ENCODE peak calls at places on chromosomes 16 and 17, in ten cellular contexts. One of them, this sample, is unnamed. For H3K9me3, the result is how much of the 10 kb centered on the place peaks cover.

GRCh38 chr17:7549401-7550055 is 670 bp downstream of the TNFSF12 start:
- DNase-seq in A549: no peak
- DNase-seq in Peyer's patch: peak
- DNase-seq in IMR-90: no peak
- DNase-seq in heart right ventricle: no peak
- DNase-seq in transverse colon: peak
- DNase-seq in A673: no peak
- DNase-seq in body of pancreas: peak
- DNase-seq in endodermal cell: no peak
- DNase-seq in SK-N-SH: no peak
- DNase-seq in this sample: no peak

GRCh38 chr17:58786586-58787295 is 31.1 kb downstream of the PPM1E start:
- DNase-seq in A549: peak
- DNase-seq in Peyer's patch: no peak
- DNase-seq in IMR-90: peak
- DNase-seq in heart right ventricle: no peak
- DNase-seq in transverse colon: no peak
- DNase-seq in A673: peak
- DNase-seq in body of pancreas: peak
- DNase-seq in endodermal cell: no peak
- DNase-seq in SK-N-SH: peak
- DNase-seq in this sample: peak

GRCh38 chr17:37494971-37495370 is 5.3 kb downstream of the DUSP14 start:
- DNase-seq in A549: no peak
- DNase-seq in Peyer's patch: no peak
- DNase-seq in IMR-90: no peak
- DNase-seq in heart right ventricle: no peak
- DNase-seq in transverse colon: no peak
- DNase-seq in A673: no peak
- DNase-seq in body of pancreas: no peak
- DNase-seq in endodermal cell: peak
- DNase-seq in SK-N-SH: no peak
- DNase-seq in this sample: no peak

GRCh38 chr17:9451919-9452318 is 123.7 kb downstream of the STX8 start:
- DNase-seq in A549: peak
- DNase-seq in Peyer's patch: no peak
- DNase-seq in IMR-90: no peak
- DNase-seq in heart right ventricle: no peak
- DNase-seq in transverse colon: no peak
- DNase-seq in A673: no peak
- DNase-seq in body of pancreas: no peak
- DNase-seq in endodermal cell: no peak
- DNase-seq in SK-N-SH: no peak
- DNase-seq in this sample: no peak

GRCh38 chr16:4957720-4958509 is at the start of gene SEC14L5:
- DNase-seq in A549: peak
- DNase-seq in Peyer's patch: peak
- DNase-seq in IMR-90: peak
- DNase-seq in heart right ventricle: peak
- DNase-seq in transverse colon: peak
- DNase-seq in A673: peak
- DNase-seq in body of pancreas: peak
- DNase-seq in endodermal cell: peak
- DNase-seq in SK-N-SH: peak
- DNase-seq in this sample: peak

GRCh38 chr17:44820631-44821196 is 9.4 kb downstream of the GJC1 start:
- DNase-seq in A549: peak
- DNase-seq in Peyer's patch: no peak
- DNase-seq in IMR-90: peak
- DNase-seq in heart right ventricle: no peak
- DNase-seq in transverse colon: no peak
- DNase-seq in A673: peak
- DNase-seq in body of pancreas: no peak
- DNase-seq in endodermal cell: no peak
- DNase-seq in SK-N-SH: no peak
- DNase-seq in this sample: peak

GRCh38 chr16:30884760-30885159 is 9.1 kb downstream of the BCL7C start:
- DNase-seq in A549: no peak
- DNase-seq in Peyer's patch: no peak
- DNase-seq in IMR-90: no peak
- DNase-seq in heart right ventricle: no peak
- DNase-seq in transverse colon: no peak
- DNase-seq in A673: no peak
- DNase-seq in body of pancreas: no peak
- DNase-seq in endodermal cell: no peak
- DNase-seq in SK-N-SH: no peak
- DNase-seq in this sample: no peak

GRCh38 chr16:86050591-86051375 is 151.8 kb downstream of the IRF8 start:
- DNase-seq in A549: no peak
- DNase-seq in Peyer's patch: no peak
- DNase-seq in IMR-90: no peak
- DNase-seq in heart right ventricle: no peak
- DNase-seq in transverse colon: no peak
- DNase-seq in A673: no peak
- DNase-seq in body of pancreas: no peak
- DNase-seq in endodermal cell: peak
- DNase-seq in SK-N-SH: no peak
- DNase-seq in this sample: no peak

GRCh38 chr16:1964046-1964505 is 550 bp downstream of the RPS2 start:
- DNase-seq in A549: no peak
- DNase-seq in Peyer's patch: peak
- DNase-seq in IMR-90: no peak
- DNase-seq in heart right ventricle: peak
- DNase-seq in transverse colon: no peak
- DNase-seq in A673: no peak
- DNase-seq in body of pancreas: peak
- DNase-seq in endodermal cell: no peak
- DNase-seq in SK-N-SH: no peak
- DNase-seq in this sample: no peak

GRCh38 chr17:7017827-7018200 is 5.0 kb upstream of the BCL6B start:
- DNase-seq in A549: no peak
- DNase-seq in Peyer's patch: no peak
- DNase-seq in IMR-90: no peak
- DNase-seq in heart right ventricle: no peak
- DNase-seq in transverse colon: no peak
- DNase-seq in A673: no peak
- DNase-seq in body of pancreas: no peak
- DNase-seq in endodermal cell: peak
- DNase-seq in SK-N-SH: no peak
- DNase-seq in this sample: no peak

GRCh38 chr16:622920-623280 is 7.9 kb upstream of the WFIKKN1 start:
- DNase-seq in A549: no peak
- DNase-seq in Peyer's patch: no peak
- DNase-seq in IMR-90: no peak
- DNase-seq in heart right ventricle: no peak
- DNase-seq in transverse colon: no peak
- DNase-seq in A673: no peak
- DNase-seq in body of pancreas: no peak
- DNase-seq in endodermal cell: no peak
- DNase-seq in SK-N-SH: no peak
- DNase-seq in this sample: no peak

GRCh38 chr16:22413819-22414218 is 39.4 kb upstream of the CDR2 start:
- DNase-seq in A549: no peak
- DNase-seq in Peyer's patch: no peak
- DNase-seq in IMR-90: no peak
- DNase-seq in heart right ventricle: no peak
- DNase-seq in transverse colon: no peak
- DNase-seq in A673: no peak
- DNase-seq in body of pancreas: no peak
- DNase-seq in endodermal cell: no peak
- DNase-seq in SK-N-SH: no peak
- DNase-seq in this sample: no peak

GRCh38 chr16:58515125-58515870 is at the start of gene SETD6:
- DNase-seq in A549: peak
- DNase-seq in Peyer's patch: peak
- DNase-seq in IMR-90: peak
- DNase-seq in heart right ventricle: peak
- DNase-seq in transverse colon: peak
- DNase-seq in A673: peak
- DNase-seq in body of pancreas: peak
- DNase-seq in endodermal cell: peak
- DNase-seq in SK-N-SH: peak
- DNase-seq in this sample: peak

GRCh38 chr16:53043462-53043861 is 9.2 kb downstream of the CHD9NB start:
- DNase-seq in A549: no peak
- DNase-seq in Peyer's patch: no peak
- DNase-seq in IMR-90: no peak
- DNase-seq in heart right ventricle: no peak
- DNase-seq in transverse colon: peak
- DNase-seq in A673: no peak
- DNase-seq in body of pancreas: no peak
- DNase-seq in endodermal cell: peak
- DNase-seq in SK-N-SH: no peak
- DNase-seq in this sample: no peak

GRCh38 chr17:28345420-28346198 is 10.0 kb downstream of the TNFAIP1 start:
- DNase-seq in A549: no peak
- DNase-seq in Peyer's patch: no peak
- DNase-seq in IMR-90: no peak
- DNase-seq in heart right ventricle: no peak
- DNase-seq in transverse colon: no peak
- DNase-seq in A673: no peak
- DNase-seq in body of pancreas: peak
- DNase-seq in endodermal cell: no peak
- DNase-seq in SK-N-SH: no peak
- DNase-seq in this sample: no peak

GRCh38 chr16:15865742-15866141 is 8.9 kb upstream of the MYH11 start:
- DNase-seq in A549: no peak
- DNase-seq in Peyer's patch: no peak
- DNase-seq in IMR-90: peak
- DNase-seq in heart right ventricle: no peak
- DNase-seq in transverse colon: no peak
- DNase-seq in A673: no peak
- DNase-seq in body of pancreas: no peak
- DNase-seq in endodermal cell: no peak
- DNase-seq in SK-N-SH: no peak
- DNase-seq in this sample: no peak

GRCh38 chr17:53253956-53254597 is 568.6 kb upstream of the KIF2B start:
- DNase-seq in A549: no peak
- DNase-seq in Peyer's patch: no peak
- DNase-seq in IMR-90: no peak
- DNase-seq in heart right ventricle: no peak
- DNase-seq in transverse colon: no peak
- DNase-seq in A673: no peak
- DNase-seq in body of pancreas: no peak
- DNase-seq in endodermal cell: no peak
- DNase-seq in SK-N-SH: no peak
- DNase-seq in this sample: no peak
- H3K9me3 ChIP-seq in A549: under half
- H3K9me3 ChIP-seq in Peyer's patch: under half
- H3K9me3 ChIP-seq in IMR-90: under half
- H3K9me3 ChIP-seq in heart right ventricle: under half
- H3K9me3 ChIP-seq in transverse colon: under half
- H3K9me3 ChIP-seq in A673: under half
- H3K9me3 ChIP-seq in body of pancreas: under half
- H3K9me3 ChIP-seq in endodermal cell: under half
- H3K9me3 ChIP-seq in SK-N-SH: under half
- H3K9me3 ChIP-seq in this sample: under half

GRCh38 chr17:79925242-79925957 is 86.2 kb upstream of the CBX4 start:
- DNase-seq in A549: peak
- DNase-seq in Peyer's patch: no peak
- DNase-seq in IMR-90: peak
- DNase-seq in heart right ventricle: peak
- DNase-seq in transverse colon: peak
- DNase-seq in A673: no peak
- DNase-seq in body of pancreas: peak
- DNase-seq in endodermal cell: peak
- DNase-seq in SK-N-SH: no peak
- DNase-seq in this sample: no peak
- TF ChIP-seq CTCF in A549: no peak
- TF ChIP-seq CTCF in Peyer's patch: no peak
- TF ChIP-seq CTCF in IMR-90: peak
- TF ChIP-seq CTCF in heart right ventricle: no peak
- TF ChIP-seq CTCF in transverse colon: no peak
- TF ChIP-seq CTCF in A673: no peak
- TF ChIP-seq CTCF in body of pancreas: no peak
- TF ChIP-seq CTCF in endodermal cell: no peak
- TF ChIP-seq CTCF in SK-N-SH: no peak
- TF ChIP-seq CTCF in this sample: no peak

DNA sequence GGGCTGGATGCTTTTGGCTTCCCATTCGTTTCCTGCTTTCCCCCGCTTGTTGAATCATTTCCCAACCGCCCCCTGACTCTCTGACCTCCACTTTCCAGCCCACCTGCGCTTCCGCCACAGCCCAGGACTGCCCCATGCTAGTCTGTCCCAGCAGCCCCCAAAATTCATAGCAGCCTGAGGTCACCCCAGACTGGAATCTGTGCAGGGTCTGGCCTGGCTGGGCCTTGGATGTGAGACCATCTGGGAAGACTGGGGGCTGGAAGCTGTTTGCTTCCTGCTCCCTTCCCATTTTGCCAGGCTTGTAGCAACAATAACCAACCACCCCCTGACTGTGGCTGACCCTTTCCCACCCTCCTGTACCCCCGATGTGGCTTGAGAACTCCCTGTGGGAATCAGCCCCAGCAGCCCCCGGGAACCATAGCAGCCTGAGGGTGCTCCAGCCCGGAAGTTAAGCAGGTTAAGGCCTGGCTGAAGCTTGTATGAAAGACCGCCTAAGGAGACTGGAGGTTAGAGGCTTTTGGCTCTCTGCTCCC is 2290.8 kb downstream of the TP53TG3F start:
- DNase-seq in A549: no peak
- DNase-seq in Peyer's patch: no peak
- DNase-seq in IMR-90: no peak
- DNase-seq in heart right ventricle: no peak
- DNase-seq in transverse colon: no peak
- DNase-seq in A673: no peak
- DNase-seq in body of pancreas: no peak
- DNase-seq in endodermal cell: no peak
- DNase-seq in SK-N-SH: no peak
- DNase-seq in this sample: no peak
- H3K9me3 ChIP-seq in A549: under half
- H3K9me3 ChIP-seq in Peyer's patch: under half
- H3K9me3 ChIP-seq in IMR-90: half or more
- H3K9me3 ChIP-seq in heart right ventricle: under half
- H3K9me3 ChIP-seq in transverse colon: under half
- H3K9me3 ChIP-seq in A673: under half
- H3K9me3 ChIP-seq in body of pancreas: under half
- H3K9me3 ChIP-seq in endodermal cell: under half
- H3K9me3 ChIP-seq in SK-N-SH: under half
- H3K9me3 ChIP-seq in this sample: half or more

DNA sequence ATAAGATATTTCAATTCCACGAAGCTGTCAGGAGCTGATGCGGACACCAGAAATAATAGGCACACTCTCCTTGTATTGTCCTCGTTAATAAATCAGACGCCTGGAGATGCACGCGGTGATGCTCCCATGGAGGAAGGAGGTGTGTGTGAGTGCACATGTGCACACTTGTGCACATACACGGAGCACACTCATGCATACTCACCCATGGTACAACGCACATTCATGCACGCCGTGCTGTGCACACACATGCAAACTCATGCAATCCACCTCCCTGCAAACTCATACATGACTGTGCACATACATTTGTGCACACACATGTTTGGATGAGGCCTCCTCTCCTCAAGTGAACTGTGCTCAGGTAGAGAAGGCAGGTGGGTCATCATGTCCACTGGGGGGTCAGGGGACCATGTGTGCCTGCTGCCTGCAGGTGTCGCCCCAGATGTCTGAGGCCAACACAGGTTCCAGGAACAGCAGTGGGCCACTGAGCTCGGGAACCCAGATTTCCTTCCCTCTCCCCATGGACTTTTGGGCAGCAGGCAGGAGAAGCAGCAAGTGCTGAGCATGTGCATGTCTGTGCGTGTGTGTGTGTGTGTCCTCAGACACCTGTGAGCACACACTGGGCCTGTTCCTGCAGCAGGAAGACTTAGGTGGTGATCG is 165.3 kb downstream of the SDK2 start:
- DNase-seq in A549: peak
- DNase-seq in Peyer's patch: no peak
- DNase-seq in IMR-90: no peak
- DNase-seq in heart right ventricle: no peak
- DNase-seq in transverse colon: no peak
- DNase-seq in A673: no peak
- DNase-seq in body of pancreas: no peak
- DNase-seq in endodermal cell: peak
- DNase-seq in SK-N-SH: no peak
- DNase-seq in this sample: no peak
- TF ChIP-seq CTCF in A549: peak
- TF ChIP-seq CTCF in Peyer's patch: no peak
- TF ChIP-seq CTCF in IMR-90: no peak
- TF ChIP-seq CTCF in heart right ventricle: no peak
- TF ChIP-seq CTCF in transverse colon: no peak
- TF ChIP-seq CTCF in A673: no peak
- TF ChIP-seq CTCF in body of pancreas: no peak
- TF ChIP-seq CTCF in endodermal cell: peak
- TF ChIP-seq CTCF in SK-N-SH: no peak
- TF ChIP-seq CTCF in this sample: no peak

This sample was measured in AG04450.